ENCODE peak calls at places on chromosomes 7 and 10, in seven cellular contexts. One of them, this sample, is unnamed.

GRCh38 chr7:46383605-46384004 is 462.5 kb upstream of the IGFBP3 start:
- DNase-seq in SJSA1: no peak
- DNase-seq in H9: no peak
- DNase-seq in left ventricle myocardium inferior: no peak
- DNase-seq in coronary artery: no peak
- DNase-seq in HCT116: no peak
- DNase-seq in ovary: no peak
- DNase-seq in this sample: no peak

GRCh38 chr7:157514306-157514705 is 177.5 kb downstream of the DNAJB6 start:
- DNase-seq in SJSA1: no peak
- DNase-seq in H9: no peak
- DNase-seq in left ventricle myocardium inferior: no peak
- DNase-seq in coronary artery: peak
- DNase-seq in HCT116: no peak
- DNase-seq in ovary: no peak
- DNase-seq in this sample: no peak

GRCh38 chr7:14389052-14389988 is 399.9 kb upstream of the ETV1 start:
- DNase-seq in SJSA1: no peak
- DNase-seq in H9: no peak
- DNase-seq in left ventricle myocardium inferior: no peak
- DNase-seq in coronary artery: no peak
- DNase-seq in HCT116: no peak
- DNase-seq in ovary: no peak
- DNase-seq in this sample: no peak

GRCh38 chr7:118305686-118306085 is 81.2 kb downstream of the ANKRD7 start:
- DNase-seq in SJSA1: no peak
- DNase-seq in H9: no peak
- DNase-seq in left ventricle myocardium inferior: no peak
- DNase-seq in coronary artery: no peak
- DNase-seq in HCT116: no peak
- DNase-seq in ovary: no peak
- DNase-seq in this sample: no peak

GRCh38 chr10:51964630-51965029 is 265.2 kb upstream of the CSTF2T start:
- DNase-seq in SJSA1: no peak
- DNase-seq in H9: no peak
- DNase-seq in left ventricle myocardium inferior: no peak
- DNase-seq in coronary artery: no peak
- DNase-seq in HCT116: no peak
- DNase-seq in ovary: no peak
- DNase-seq in this sample: no peak

GRCh38 chr10:47046321-47047126 is 135.3 kb downstream of the PTPN20 start:
- DNase-seq in SJSA1: no peak
- DNase-seq in H9: no peak
- DNase-seq in left ventricle myocardium inferior: no peak
- DNase-seq in coronary artery: peak
- DNase-seq in HCT116: no peak
- DNase-seq in ovary: no peak
- DNase-seq in this sample: no peak

GRCh38 chr10:98391065-98391464 is 23.9 kb downstream of the PYROXD2 start:
- DNase-seq in SJSA1: no peak
- DNase-seq in H9: no peak
- DNase-seq in left ventricle myocardium inferior: no peak
- DNase-seq in coronary artery: no peak
- DNase-seq in HCT116: no peak
- DNase-seq in ovary: no peak
- DNase-seq in this sample: no peak

GRCh38 chr7:158006841-158007696 is 580.6 kb downstream of the PTPRN2 start:
- DNase-seq in SJSA1: no peak
- DNase-seq in H9: no peak
- DNase-seq in left ventricle myocardium inferior: no peak
- DNase-seq in coronary artery: no peak
- DNase-seq in HCT116: no peak
- DNase-seq in ovary: no peak
- DNase-seq in this sample: no peak

GRCh38 chr10:126082067-126082466 is 185.7 kb downstream of the FANK1 start:
- DNase-seq in SJSA1: no peak
- DNase-seq in H9: no peak
- DNase-seq in left ventricle myocardium inferior: no peak
- DNase-seq in coronary artery: no peak
- DNase-seq in HCT116: no peak
- DNase-seq in ovary: no peak
- DNase-seq in this sample: no peak

GRCh38 chr7:158782638-158783490 is 46.4 kb downstream of the ESYT2 start:
- DNase-seq in SJSA1: peak
- DNase-seq in H9: no peak
- DNase-seq in left ventricle myocardium inferior: peak
- DNase-seq in coronary artery: peak
- DNase-seq in HCT116: no peak
- DNase-seq in ovary: peak
- DNase-seq in this sample: peak

GRCh38 chr10:116669832-116670644 is 49.3 kb downstream of the PNLIPRP2 start:
- DNase-seq in SJSA1: no peak
- DNase-seq in H9: peak
- DNase-seq in left ventricle myocardium inferior: no peak
- DNase-seq in coronary artery: no peak
- DNase-seq in HCT116: no peak
- DNase-seq in ovary: peak
- DNase-seq in this sample: no peak

GRCh38 chr10:113047151-113047550 is 97.1 kb downstream of the TCF7L2 start:
- DNase-seq in SJSA1: no peak
- DNase-seq in H9: no peak
- DNase-seq in left ventricle myocardium inferior: no peak
- DNase-seq in coronary artery: no peak
- DNase-seq in HCT116: no peak
- DNase-seq in ovary: no peak
- DNase-seq in this sample: no peak

GRCh38 chr7:82562716-82563404 is 119.3 kb upstream of the CACNA2D1 start:
- DNase-seq in SJSA1: no peak
- DNase-seq in H9: no peak
- DNase-seq in left ventricle myocardium inferior: no peak
- DNase-seq in coronary artery: no peak
- DNase-seq in HCT116: no peak
- DNase-seq in ovary: no peak
- DNase-seq in this sample: no peak

GRCh38 chr10:125911990-125912389 is 15.6 kb downstream of the FANK1 start:
- DNase-seq in SJSA1: no peak
- DNase-seq in H9: no peak
- DNase-seq in left ventricle myocardium inferior: no peak
- DNase-seq in coronary artery: no peak
- DNase-seq in HCT116: no peak
- DNase-seq in ovary: no peak
- DNase-seq in this sample: no peak

GRCh38 chr7:69597278-69598076 is 798 bp upstream of the AUTS2 start:
- DNase-seq in SJSA1: no peak
- DNase-seq in H9: peak
- DNase-seq in left ventricle myocardium inferior: peak
- DNase-seq in coronary artery: peak
- DNase-seq in HCT116: no peak
- DNase-seq in ovary: peak
- DNase-seq in this sample: no peak

GRCh38 chr7:121485457-121486243 is 89.5 kb upstream of the FAM3C start:
- DNase-seq in SJSA1: no peak
- DNase-seq in H9: no peak
- DNase-seq in left ventricle myocardium inferior: peak
- DNase-seq in coronary artery: no peak
- DNase-seq in HCT116: no peak
- DNase-seq in ovary: peak
- DNase-seq in this sample: peak

GRCh38 chr7:157518514-157519175 is 181.8 kb downstream of the DNAJB6 start:
- DNase-seq in SJSA1: peak
- DNase-seq in H9: no peak
- DNase-seq in left ventricle myocardium inferior: no peak
- DNase-seq in coronary artery: peak
- DNase-seq in HCT116: no peak
- DNase-seq in ovary: no peak
- DNase-seq in this sample: no peak

GRCh38 chr7:81404669-81405068 is 365.2 kb downstream of the HGF start:
- DNase-seq in SJSA1: no peak
- DNase-seq in H9: no peak
- DNase-seq in left ventricle myocardium inferior: no peak
- DNase-seq in coronary artery: no peak
- DNase-seq in HCT116: no peak
- DNase-seq in ovary: no peak
- DNase-seq in this sample: no peak

GRCh38 chr10:35959103-35959740 is 317.1 kb upstream of the FZD8 start:
- DNase-seq in SJSA1: no peak
- DNase-seq in H9: no peak
- DNase-seq in left ventricle myocardium inferior: no peak
- DNase-seq in coronary artery: no peak
- DNase-seq in HCT116: no peak
- DNase-seq in ovary: no peak
- DNase-seq in this sample: no peak

GRCh38 chr7:108415821-108416536 is 40.3 kb downstream of the NRCAM start:
- DNase-seq in SJSA1: no peak
- DNase-seq in H9: no peak
- DNase-seq in left ventricle myocardium inferior: no peak
- DNase-seq in coronary artery: no peak
- DNase-seq in HCT116: no peak
- DNase-seq in ovary: no peak
- DNase-seq in this sample: peak

GRCh38 chr10:79074732-79075131 is 6.0 kb downstream of the ZMIZ1 start:
- DNase-seq in SJSA1: no peak
- DNase-seq in H9: no peak
- DNase-seq in left ventricle myocardium inferior: no peak
- DNase-seq in coronary artery: no peak
- DNase-seq in HCT116: no peak
- DNase-seq in ovary: no peak
- DNase-seq in this sample: no peak

GRCh38 chr10:52563361-52563760 is 209.2 kb downstream of the MBL2 start:
- DNase-seq in SJSA1: no peak
- DNase-seq in H9: no peak
- DNase-seq in left ventricle myocardium inferior: no peak
- DNase-seq in coronary artery: no peak
- DNase-seq in HCT116: no peak
- DNase-seq in ovary: no peak
- DNase-seq in this sample: no peak

GRCh38 chr7:26629696-26630095 is 234.7 kb downstream of the SKAP2 start:
- DNase-seq in SJSA1: no peak
- DNase-seq in H9: no peak
- DNase-seq in left ventricle myocardium inferior: no peak
- DNase-seq in coronary artery: no peak
- DNase-seq in HCT116: no peak
- DNase-seq in ovary: no peak
- DNase-seq in this sample: no peak

GRCh38 chr7:69276011-69276729 is 322.1 kb upstream of the AUTS2 start:
- DNase-seq in SJSA1: no peak
- DNase-seq in H9: no peak
- DNase-seq in left ventricle myocardium inferior: no peak
- DNase-seq in coronary artery: peak
- DNase-seq in HCT116: no peak
- DNase-seq in ovary: peak
- DNase-seq in this sample: no peak

DNA sequence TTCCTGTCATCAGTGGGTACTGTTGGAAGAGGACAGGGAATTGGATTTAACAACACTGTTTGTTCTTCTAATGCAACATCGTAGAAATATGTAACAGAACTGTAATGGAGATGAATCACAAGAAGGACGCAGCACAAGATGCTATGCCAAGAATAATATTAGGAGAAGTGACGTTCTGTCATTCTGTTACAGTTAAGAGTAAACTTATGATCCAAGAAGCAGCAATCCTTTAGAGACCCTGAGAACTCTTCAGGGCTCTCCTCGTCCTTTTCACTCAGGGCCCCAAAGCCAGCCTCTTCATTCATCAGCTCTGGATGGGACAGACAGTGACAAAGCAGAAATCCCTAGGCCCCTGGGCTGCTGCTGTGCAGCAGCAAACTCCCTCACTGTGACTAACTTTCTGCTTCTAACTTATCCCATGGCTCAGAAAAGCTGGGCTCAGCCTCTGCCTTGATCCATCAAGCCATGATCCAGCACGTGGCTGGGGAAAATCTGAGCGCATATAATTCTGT is 8.7 kb upstream of the IL6 start:
- DNase-seq in SJSA1: peak
- DNase-seq in H9: no peak
- DNase-seq in left ventricle myocardium inferior: no peak
- DNase-seq in coronary artery: no peak
- DNase-seq in HCT116: no peak
- DNase-seq in ovary: no peak
- DNase-seq in this sample: no peak
- H3K27ac ChIP-seq in SJSA1: peak
- H3K27ac ChIP-seq in H9: no peak
- H3K27ac ChIP-seq in left ventricle myocardium inferior: peak
- H3K27ac ChIP-seq in coronary artery: peak
- H3K27ac ChIP-seq in HCT116: no peak
- H3K27ac ChIP-seq in ovary: no peak
- H3K27ac ChIP-seq in this sample: no peak

GRCh38 chr7:33841658-33842057 is 63.7 kb upstream of the BMPER start:
- DNase-seq in SJSA1: peak
- DNase-seq in H9: no peak
- DNase-seq in left ventricle myocardium inferior: no peak
- DNase-seq in coronary artery: no peak
- DNase-seq in HCT116: no peak
- DNase-seq in ovary: peak
- DNase-seq in this sample: peak

GRCh38 chr7:33837356-33837851 is 67.9 kb upstream of the BMPER start:
- DNase-seq in SJSA1: no peak
- DNase-seq in H9: no peak
- DNase-seq in left ventricle myocardium inferior: no peak
- DNase-seq in coronary artery: no peak
- DNase-seq in HCT116: no peak
- DNase-seq in ovary: no peak
- DNase-seq in this sample: no peak

GRCh38 chr7:33841031-33841430 is 64.3 kb upstream of the BMPER start:
- DNase-seq in SJSA1: no peak
- DNase-seq in H9: no peak
- DNase-seq in left ventricle myocardium inferior: no peak
- DNase-seq in coronary artery: no peak
- DNase-seq in HCT116: no peak
- DNase-seq in ovary: no peak
- DNase-seq in this sample: no peak

GRCh38 chr7:33845991-33846509 is 59.3 kb upstream of the BMPER start:
- DNase-seq in SJSA1: peak
- DNase-seq in H9: no peak
- DNase-seq in left ventricle myocardium inferior: peak
- DNase-seq in coronary artery: no peak
- DNase-seq in HCT116: no peak
- DNase-seq in ovary: peak
- DNase-seq in this sample: no peak

GRCh38 chr7:33842141-33842540 is 63.2 kb upstream of the BMPER start:
- DNase-seq in SJSA1: no peak
- DNase-seq in H9: no peak
- DNase-seq in left ventricle myocardium inferior: no peak
- DNase-seq in coronary artery: no peak
- DNase-seq in HCT116: no peak
- DNase-seq in ovary: no peak
- DNase-seq in this sample: no peak
- H3K27ac ChIP-seq in SJSA1: no peak
- H3K27ac ChIP-seq in H9: no peak
- H3K27ac ChIP-seq in left ventricle myocardium inferior: no peak
- H3K27ac ChIP-seq in coronary artery: no peak
- H3K27ac ChIP-seq in HCT116: no peak
- H3K27ac ChIP-seq in ovary: no peak
- H3K27ac ChIP-seq in this sample: no peak

GRCh38 chr7:44735403-44736165 is 13.1 kb upstream of the ZMIZ2 start:
- DNase-seq in SJSA1: peak
- DNase-seq in H9: no peak
- DNase-seq in left ventricle myocardium inferior: no peak
- DNase-seq in coronary artery: no peak
- DNase-seq in HCT116: peak
- DNase-seq in ovary: no peak
- DNase-seq in this sample: no peak
- H3K27ac ChIP-seq in SJSA1: peak
- H3K27ac ChIP-seq in H9: no peak
- H3K27ac ChIP-seq in left ventricle myocardium inferior: no peak
- H3K27ac ChIP-seq in coronary artery: no peak
- H3K27ac ChIP-seq in HCT116: peak
- H3K27ac ChIP-seq in ovary: no peak
- H3K27ac ChIP-seq in this sample: no peak

GRCh38 chr10:99917963-99918825 is 91.6 kb downstream of the DNMBP start:
- DNase-seq in SJSA1: no peak
- DNase-seq in H9: peak
- DNase-seq in left ventricle myocardium inferior: peak
- DNase-seq in coronary artery: no peak
- DNase-seq in HCT116: no peak
- DNase-seq in ovary: peak
- DNase-seq in this sample: peak
- H3K27ac ChIP-seq in SJSA1: no peak
- H3K27ac ChIP-seq in H9: peak
- H3K27ac ChIP-seq in left ventricle myocardium inferior: peak
- H3K27ac ChIP-seq in coronary artery: no peak
- H3K27ac ChIP-seq in HCT116: peak
- H3K27ac ChIP-seq in ovary: peak
- H3K27ac ChIP-seq in this sample: no peak

This sample was measured in adrenal gland.